ENCODE peak calls at places on chromosomes 7 and 10, in ten cellular contexts. Z, V, S, T, O, E, I, F, Q and Y are unnamed samples.

GRCh38 chr10:77195101-77195500 is 442.5 kb downstream of the KCNMA1 start:
- DNase-seq in O (peak), E (peak), F (no peak), S (peak), Z (no peak), I (no peak), Q (peak), V (peak), T (no peak), Y (peak)

GRCh38 chr10:2772791-2773644 is 294.3 kb upstream of the PFKP start:
- DNase-seq in V (no peak), E (no peak), S (no peak), T (no peak), F (no peak), Z (peak), Q (no peak), I (no peak), O (no peak), Y (no peak)

GRCh38 chr7:134806197-134806596 is 26.8 kb downstream of the CALD1 start:
- DNase-seq in I (no peak), T (no peak), F (no peak), V (no peak), S (no peak), O (no peak), E (no peak), Z (no peak), Q (no peak), Y (no peak)

GRCh38 chr10:101001225-101002035 is 1.8 kb downstream of the LZTS2 start:
- DNase-seq in O (no peak), T (no peak), E (peak), F (no peak), I (no peak), Q (peak), S (peak), V (no peak), Z (no peak), Y (peak)

GRCh38 chr7:23712368-23713284 is 2.6 kb downstream of the STK31 start:
- DNase-seq in E (peak), T (no peak), Z (peak), S (peak), I (peak), V (peak), Q (peak), O (peak), F (no peak), Y (peak)

GRCh38 chr7:89605362-89605761 is 548.9 kb upstream of the STEAP1 start:
- DNase-seq in E (no peak), F (no peak), Q (no peak), V (no peak), Z (no peak), S (no peak), I (no peak), T (no peak), O (no peak), Y (no peak)

GRCh38 chr7:151769189-151769821 is 107.6 kb downstream of the PRKAG2 start:
- DNase-seq in O (no peak), T (peak), Q (no peak), S (no peak), Z (no peak), E (no peak), I (no peak), F (peak), V (no peak), Y (no peak)

GRCh38 chr10:48792121-48792520 is 107.4 kb downstream of the WDFY4 start:
- DNase-seq in T (no peak), O (no peak), Q (no peak), I (no peak), F (no peak), Z (no peak), E (no peak), S (no peak), V (no peak), Y (no peak)

GRCh38 chr7:2956526-2957368 is 86.9 kb downstream of the CARD11 start:
- DNase-seq in V (peak), O (peak), S (peak), F (no peak), Q (peak), Z (no peak), T (peak), I (no peak), E (peak), Y (peak)

GRCh38 chr10:102246261-102246660 is 929 bp downstream of the GBF1 start:
- DNase-seq in T (no peak), V (no peak), Q (no peak), Z (no peak), E (no peak), S (no peak), I (no peak), F (no peak), O (no peak), Y (no peak)

GRCh38 chr7:2008101-2008935 is 224.4 kb downstream of the MAD1L1 start:
- DNase-seq in V (no peak), F (peak), Z (no peak), S (no peak), O (no peak), Q (no peak), I (no peak), E (no peak), T (peak), Y (no peak)